ENCODE peak calls at places on chromosomes 2 and 18, in seven cellular contexts. One of them, this sample, is unnamed.

GRCh38 chr18:12772111-12772510 is 69.3 kb downstream of the PSMG2 start:
- DNase-seq in neural progenitor cell: no peak
- DNase-seq in colonic mucosa: no peak
- DNase-seq in psoas muscle: no peak
- DNase-seq in CD8-positive, alpha-beta T cell: no peak
- DNase-seq in heart right ventricle: no peak
- DNase-seq in sigmoid colon: no peak
- DNase-seq in this sample: no peak

GRCh38 chr2:73740767-73741166 is 3.6 kb upstream of the TPRKB start:
- DNase-seq in colonic mucosa: no peak
- DNase-seq in neural progenitor cell: no peak
- DNase-seq in psoas muscle: no peak
- DNase-seq in sigmoid colon: no peak
- DNase-seq in CD8-positive, alpha-beta T cell: no peak
- DNase-seq in heart right ventricle: no peak
- DNase-seq in this sample: no peak

GRCh38 chr2:222939208-222939846 is 78.5 kb downstream of the ACSL3 start:
- DNase-seq in colonic mucosa: peak; percentile 76
- DNase-seq in neural progenitor cell: peak; percentile 77
- DNase-seq in CD8-positive, alpha-beta T cell: peak; percentile 29
- DNase-seq in sigmoid colon: no peak
- DNase-seq in psoas muscle: no peak
- DNase-seq in heart right ventricle: no peak
- DNase-seq in this sample: peak; percentile 49

GRCh38 chr2:21642647-21643046 is 518.9 kb downstream of the TDRD15 start:
- DNase-seq in CD8-positive, alpha-beta T cell: no peak
- DNase-seq in neural progenitor cell: no peak
- DNase-seq in colonic mucosa: no peak
- DNase-seq in psoas muscle: no peak
- DNase-seq in sigmoid colon: no peak
- DNase-seq in heart right ventricle: no peak
- DNase-seq in this sample: no peak

GRCh38 chr2:83051538-83052192 is 1407.4 kb downstream of the SUCLG1 start:
- DNase-seq in sigmoid colon: no peak
- DNase-seq in psoas muscle: no peak
- DNase-seq in neural progenitor cell: no peak
- DNase-seq in CD8-positive, alpha-beta T cell: no peak
- DNase-seq in heart right ventricle: no peak
- DNase-seq in colonic mucosa: no peak
- DNase-seq in this sample: no peak

GRCh38 chr2:135904590-135904989 is 28.3 kb upstream of the MCM6 start:
- DNase-seq in colonic mucosa: no peak
- DNase-seq in neural progenitor cell: no peak
- DNase-seq in psoas muscle: no peak
- DNase-seq in heart right ventricle: no peak
- DNase-seq in sigmoid colon: no peak
- DNase-seq in CD8-positive, alpha-beta T cell: no peak
- DNase-seq in this sample: no peak

GRCh38 chr2:20542761-20543578 is 96.1 kb downstream of the RHOB start:
- DNase-seq in CD8-positive, alpha-beta T cell: no peak
- DNase-seq in psoas muscle: peak; percentile 70
- DNase-seq in sigmoid colon: no peak
- DNase-seq in neural progenitor cell: no peak
- DNase-seq in colonic mucosa: no peak
- DNase-seq in heart right ventricle: no peak
- DNase-seq in this sample: peak; percentile 25

GRCh38 chr2:213137064-213137463 is 14.3 kb downstream of the IKZF2 start:
- DNase-seq in colonic mucosa: no peak
- DNase-seq in heart right ventricle: no peak
- DNase-seq in neural progenitor cell: no peak
- DNase-seq in sigmoid colon: no peak
- DNase-seq in CD8-positive, alpha-beta T cell: no peak
- DNase-seq in psoas muscle: no peak
- DNase-seq in this sample: no peak

GRCh38 chr2:130864830-130865229 is 28.1 kb downstream of the ARHGEF4 start:
- DNase-seq in sigmoid colon: peak; percentile 27
- DNase-seq in CD8-positive, alpha-beta T cell: no peak
- DNase-seq in neural progenitor cell: no peak
- DNase-seq in heart right ventricle: no peak
- DNase-seq in psoas muscle: no peak
- DNase-seq in colonic mucosa: peak; percentile 42
- DNase-seq in this sample: peak; percentile 95

GRCh38 chr2:172437419-172438063 is 10.2 kb downstream of the ITGA6 start:
- DNase-seq in heart right ventricle: no peak
- DNase-seq in CD8-positive, alpha-beta T cell: no peak
- DNase-seq in sigmoid colon: no peak
- DNase-seq in colonic mucosa: no peak
- DNase-seq in neural progenitor cell: no peak
- DNase-seq in psoas muscle: no peak
- DNase-seq in this sample: peak; percentile 61

GRCh38 chr18:58255701-58256311 is 211.8 kb downstream of the NEDD4L start:
- DNase-seq in colonic mucosa: no peak
- DNase-seq in neural progenitor cell: no peak
- DNase-seq in psoas muscle: peak; percentile 66
- DNase-seq in CD8-positive, alpha-beta T cell: no peak
- DNase-seq in sigmoid colon: no peak
- DNase-seq in heart right ventricle: peak; percentile 12
- DNase-seq in this sample: no peak

DNA sequence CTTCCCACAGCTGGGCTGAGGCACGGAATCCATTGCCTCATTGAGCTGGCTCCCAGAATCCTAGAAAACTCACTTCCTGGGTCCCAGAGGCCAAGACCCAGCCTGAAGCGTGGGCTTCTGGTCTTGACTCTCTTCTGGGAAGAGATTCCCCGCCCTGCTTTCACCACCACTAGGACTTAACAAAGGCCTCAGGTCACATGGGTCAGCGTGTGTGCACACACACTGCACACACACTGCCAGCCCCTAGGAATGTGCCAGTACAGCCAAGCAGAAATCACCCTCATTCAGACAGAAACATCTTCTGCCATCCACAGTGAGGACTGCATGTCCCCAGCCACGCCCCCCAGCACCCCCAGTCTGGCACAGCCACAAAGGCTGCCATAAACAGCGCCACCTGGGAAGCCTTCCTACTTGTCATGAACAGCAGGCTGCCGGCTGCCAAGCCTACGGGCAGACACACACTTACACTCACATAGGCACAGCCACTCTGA is 165.7 kb downstream of the TNS1 start:
- DNase-seq in psoas muscle: peak; percentile 96
- DNase-seq in sigmoid colon: peak; percentile 97
- DNase-seq in CD8-positive, alpha-beta T cell: no peak
- DNase-seq in colonic mucosa: peak; percentile 49
- DNase-seq in neural progenitor cell: peak; percentile 61
- DNase-seq in heart right ventricle: peak; percentile 81
- DNase-seq in this sample: no peak
- TF ChIP-seq CTCF in psoas muscle: peak; percentile 9
- TF ChIP-seq CTCF in sigmoid colon: no peak
- TF ChIP-seq CTCF in CD8-positive, alpha-beta T cell: no peak
- TF ChIP-seq CTCF in colonic mucosa: no peak
- TF ChIP-seq CTCF in neural progenitor cell: peak; percentile 39
- TF ChIP-seq CTCF in heart right ventricle: peak; percentile 15
- TF ChIP-seq CTCF in this sample: peak; percentile 43

GRCh38 chr2:39570130-39570555 is 95.6 kb upstream of the TMEM178A start:
- DNase-seq in CD8-positive, alpha-beta T cell: no peak
- DNase-seq in neural progenitor cell: no peak
- DNase-seq in psoas muscle: no peak
- DNase-seq in colonic mucosa: no peak
- DNase-seq in heart right ventricle: no peak
- DNase-seq in sigmoid colon: no peak
- DNase-seq in this sample: no peak
- H3K27ac ChIP-seq in CD8-positive, alpha-beta T cell: no peak overlapping the region
- H3K27ac ChIP-seq in neural progenitor cell: no peak overlapping the region
- H3K27ac ChIP-seq in psoas muscle: peak overlapping the region; percentile 56
- H3K27ac ChIP-seq in colonic mucosa: no peak overlapping the region
- H3K27ac ChIP-seq in heart right ventricle: no peak overlapping the region
- H3K27ac ChIP-seq in sigmoid colon: no peak overlapping the region
- H3K27ac ChIP-seq in this sample: no peak overlapping the region

GRCh38 chr2:239268082-239268481 is 132.7 kb downstream of the HDAC4 start:
- DNase-seq in heart right ventricle: peak; percentile 72
- DNase-seq in sigmoid colon: peak; percentile 77
- DNase-seq in neural progenitor cell: no peak
- DNase-seq in colonic mucosa: peak; percentile 83
- DNase-seq in CD8-positive, alpha-beta T cell: no peak
- DNase-seq in psoas muscle: peak; percentile 81
- DNase-seq in this sample: no peak

GRCh38 chr2:239266779-239267410 is 133.9 kb downstream of the HDAC4 start:
- DNase-seq in heart right ventricle: no peak
- DNase-seq in psoas muscle: peak; percentile 53
- DNase-seq in colonic mucosa: no peak
- DNase-seq in sigmoid colon: peak; percentile 64
- DNase-seq in CD8-positive, alpha-beta T cell: no peak
- DNase-seq in neural progenitor cell: no peak
- DNase-seq in this sample: no peak

GRCh38 chr2:239268549-239268948 is 132.3 kb downstream of the HDAC4 start:
- DNase-seq in CD8-positive, alpha-beta T cell: no peak
- DNase-seq in neural progenitor cell: no peak
- DNase-seq in sigmoid colon: no peak
- DNase-seq in colonic mucosa: peak; percentile 24
- DNase-seq in psoas muscle: no peak
- DNase-seq in heart right ventricle: no peak
- DNase-seq in this sample: no peak

GRCh38 chr2:239266436-239266770 is 134.4 kb downstream of the HDAC4 start:
- DNase-seq in sigmoid colon: no peak
- DNase-seq in neural progenitor cell: no peak
- DNase-seq in heart right ventricle: no peak
- DNase-seq in psoas muscle: no peak
- DNase-seq in colonic mucosa: no peak
- DNase-seq in CD8-positive, alpha-beta T cell: no peak
- DNase-seq in this sample: no peak

GRCh38 chr2:239267411-239267941 is 133.3 kb downstream of the HDAC4 start:
- DNase-seq in heart right ventricle: peak; percentile 65
- DNase-seq in neural progenitor cell: peak; percentile 55
- DNase-seq in psoas muscle: peak; percentile 83
- DNase-seq in colonic mucosa: peak; percentile 89
- DNase-seq in sigmoid colon: peak; percentile 87
- DNase-seq in CD8-positive, alpha-beta T cell: peak; percentile 90
- DNase-seq in this sample: no peak
- TF ChIP-seq CTCF in heart right ventricle: no peak
- TF ChIP-seq CTCF in neural progenitor cell: no peak
- TF ChIP-seq CTCF in psoas muscle: peak; percentile 21
- TF ChIP-seq CTCF in colonic mucosa: no peak
- TF ChIP-seq CTCF in sigmoid colon: no peak
- TF ChIP-seq CTCF in CD8-positive, alpha-beta T cell: peak; percentile 64
- TF ChIP-seq CTCF in this sample: peak; percentile 42

GRCh38 chr2:41912337-41912736 is 135.5 kb upstream of the PKDCC start:
- DNase-seq in CD8-positive, alpha-beta T cell: no peak
- DNase-seq in colonic mucosa: no peak
- DNase-seq in psoas muscle: no peak
- DNase-seq in neural progenitor cell: no peak
- DNase-seq in sigmoid colon: no peak
- DNase-seq in heart right ventricle: no peak
- DNase-seq in this sample: no peak
- H3K27ac ChIP-seq in CD8-positive, alpha-beta T cell: no peak overlapping the region
- H3K27ac ChIP-seq in colonic mucosa: no peak overlapping the region
- H3K27ac ChIP-seq in psoas muscle: no peak overlapping the region
- H3K27ac ChIP-seq in neural progenitor cell: no peak overlapping the region
- H3K27ac ChIP-seq in sigmoid colon: peak overlapping the region; percentile 61
- H3K27ac ChIP-seq in heart right ventricle: peak overlapping the region; percentile 35
- H3K27ac ChIP-seq in this sample: no peak overlapping the region

DNA sequence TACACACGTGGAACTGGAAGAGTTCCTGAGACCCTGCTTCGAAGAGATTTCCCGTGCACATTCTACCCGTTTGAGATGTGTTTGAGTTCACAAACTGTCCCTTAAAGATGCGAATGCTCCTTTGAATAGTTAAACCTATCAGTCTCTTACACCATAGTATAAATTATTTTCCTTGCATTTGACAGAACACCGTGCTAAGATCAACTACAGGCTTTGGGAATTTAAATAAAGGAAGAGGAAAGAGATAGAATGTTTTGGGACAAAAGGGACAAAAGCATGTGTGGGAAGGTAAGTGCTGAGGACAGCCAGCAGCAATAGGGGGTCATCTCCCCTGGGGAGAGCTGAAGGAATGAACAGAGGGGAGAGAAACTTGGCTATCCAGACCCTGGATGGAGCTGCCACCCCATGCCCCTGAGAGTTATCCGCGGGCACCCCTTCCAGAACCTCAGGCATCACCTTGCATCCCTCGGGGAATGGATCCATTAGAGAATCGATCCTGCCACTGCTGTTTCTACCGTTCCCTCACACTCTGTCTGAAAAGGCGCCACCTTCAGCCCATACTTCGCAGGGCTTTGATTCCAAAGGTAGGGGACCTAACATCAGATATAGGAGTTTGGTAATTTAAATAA is 890 bp upstream of the ADCY3 start:
- DNase-seq in psoas muscle: no peak
- DNase-seq in colonic mucosa: no peak
- DNase-seq in heart right ventricle: no peak
- DNase-seq in neural progenitor cell: peak; percentile 45
- DNase-seq in sigmoid colon: no peak
- DNase-seq in CD8-positive, alpha-beta T cell: no peak
- DNase-seq in this sample: no peak
- TF ChIP-seq CTCF in psoas muscle: no peak
- TF ChIP-seq CTCF in colonic mucosa: no peak
- TF ChIP-seq CTCF in heart right ventricle: no peak
- TF ChIP-seq CTCF in neural progenitor cell: peak; percentile 40
- TF ChIP-seq CTCF in sigmoid colon: no peak
- TF ChIP-seq CTCF in CD8-positive, alpha-beta T cell: no peak
- TF ChIP-seq CTCF in this sample: peak; percentile 46

DNA sequence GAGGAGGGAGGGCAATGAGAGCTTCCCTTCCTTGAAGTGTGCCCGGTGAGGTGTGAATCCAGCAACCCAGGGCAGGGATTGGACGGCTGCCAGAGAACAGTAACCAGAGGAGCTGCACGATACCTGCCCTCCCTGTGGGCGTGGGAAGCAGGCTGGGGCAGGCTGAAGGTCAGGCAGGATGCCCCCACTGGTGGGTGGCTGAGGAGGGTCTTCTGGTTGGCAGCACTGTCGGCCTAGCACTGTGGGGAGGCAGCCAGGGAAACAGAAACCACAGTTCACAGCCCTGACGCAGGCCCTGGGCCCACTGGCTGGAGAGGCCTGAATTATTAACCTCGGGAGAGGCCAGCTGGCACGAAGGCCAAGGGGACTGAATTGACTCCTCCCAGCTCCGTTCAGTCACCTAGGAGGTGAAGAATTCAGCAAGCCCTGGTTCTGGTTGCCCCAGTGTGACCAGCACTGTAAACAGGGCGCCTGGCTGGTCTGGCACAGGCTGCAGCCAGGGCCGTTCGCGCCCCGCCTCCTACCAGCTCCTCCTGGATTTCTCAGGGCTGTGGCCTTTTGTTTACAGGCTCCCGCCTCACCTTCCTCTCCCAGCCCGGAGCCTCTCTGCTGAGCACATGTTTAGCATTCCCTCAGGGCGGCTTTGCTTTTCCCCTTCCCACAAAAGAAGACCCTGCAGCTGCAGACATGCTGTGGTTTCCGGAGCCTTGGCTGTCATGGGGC is 97.7 kb downstream of the B3GNT2 start:
- DNase-seq in CD8-positive, alpha-beta T cell: no peak
- DNase-seq in sigmoid colon: peak; percentile 82
- DNase-seq in psoas muscle: peak; percentile 68
- DNase-seq in heart right ventricle: peak; percentile 58
- DNase-seq in neural progenitor cell: peak; percentile 93
- DNase-seq in colonic mucosa: peak; percentile 95
- DNase-seq in this sample: peak; percentile 61
- H3K27ac ChIP-seq in CD8-positive, alpha-beta T cell: no peak overlapping the region
- H3K27ac ChIP-seq in sigmoid colon: peak overlapping the region; percentile 72
- H3K27ac ChIP-seq in psoas muscle: peak overlapping the region; percentile 41
- H3K27ac ChIP-seq in heart right ventricle: peak overlapping the region; percentile 68
- H3K27ac ChIP-seq in neural progenitor cell: peak overlapping the region; percentile 95
- H3K27ac ChIP-seq in colonic mucosa: peak overlapping the region; percentile 86
- H3K27ac ChIP-seq in this sample: no peak overlapping the region